ENCODE peak calls at places on chromosomes 2 and 18, in six cellular contexts. V, F, R, P, E and N are unnamed samples.

GRCh38 chr18:74196220-74197119 is 48.1 kb downstream of the TIMM21 start:
- DNase-seq in F (peak), R (peak), E (peak), P (peak), V (no peak), N (no peak)

GRCh38 chr2:9703085-9703641 is 72.4 kb upstream of the YWHAQ start:
- DNase-seq in E (peak), P (peak), F (peak), R (peak), V (peak), N (no peak)

GRCh38 chr2:205013586-205013985 is 468.3 kb downstream of the PARD3B start:
- DNase-seq in R (no peak), V (no peak), E (no peak), F (no peak), P (no peak), N (no peak)

GRCh38 chr2:231318436-231318835 is 77.1 kb upstream of the B3GNT7 start:
- DNase-seq in E (no peak), F (no peak), V (no peak), P (no peak), R (no peak), N (no peak)

GRCh38 chr2:62654423-62654791 is 51.1 kb upstream of the EHBP1 start:
- DNase-seq in P (no peak), R (no peak), V (peak), E (no peak), F (no peak), N (no peak)

GRCh38 chr2:143545643-143546275 is 416.5 kb downstream of the ARHGAP15 start:
- DNase-seq in R (no peak), P (no peak), V (no peak), F (peak), E (no peak), N (no peak)

GRCh38 chr2:10863837-10864236 is 47.9 kb upstream of the KCNF1 start:
- DNase-seq in F (no peak), R (no peak), P (peak), E (no peak), V (no peak), N (no peak)

GRCh38 chr2:240069846-240070245 is 16.5 kb upstream of the OR6B3 start:
- DNase-seq in V (no peak), R (no peak), E (no peak), F (no peak), P (no peak), N (no peak)

GRCh38 chr2:174635747-174636399 is 38.3 kb upstream of the WIPF1 start:
- DNase-seq in E (no peak), P (no peak), V (no peak), F (peak), R (no peak), N (no peak)